ENCODE peak calls at places on chromosomes 16 and 17, in seven cellular contexts. S is HAP-1, I is left ventricle myocardium inferior, U is heart left ventricle, B is mammary epithelial cell, J is psoas muscle, F is body of pancreas. A is an unnamed sample.

GRCh38 chr17:69870091-69870530 is 204.9 kb upstream of the KCNJ16 start:
- DNase-seq in U (no peak), B (peak; percentile 83), J (no peak), S (no peak), F (no peak), I (no peak), A (no peak)

GRCh38 chr16:87304951-87305350 is 12.2 kb downstream of the C16orf95 start:
- DNase-seq in I (no peak), J (no peak), S (no peak), B (no peak), U (no peak), F (no peak), A (no peak)

GRCh38 chr17:2266045-2266864 is 37.3 kb downstream of the SMG6 start:
- DNase-seq in I (no peak), F (peak; percentile 49), J (no peak), U (no peak), S (no peak), B (no peak), A (peak; percentile 72)

GRCh38 chr17:73782231-73782630 is 138.0 kb upstream of the SDK2 start:
- DNase-seq in J (no peak), S (no peak), B (no peak), F (no peak), U (no peak), I (no peak), A (no peak)

GRCh38 chr16:72602499-72602898 is 430.5 kb upstream of the PMFBP1 start:
- DNase-seq in F (no peak), I (no peak), B (no peak), J (no peak), U (no peak), S (peak; percentile 72), A (no peak)

GRCh38 chr17:17712268-17712924 is 31.1 kb downstream of the RAI1 start:
- DNase-seq in S (no peak), J (no peak), I (no peak), U (no peak), F (no peak), B (peak; percentile 58), A (no peak)

GRCh38 chr17:80227666-80228065 is 7.4 kb downstream of the SLC26A11 start:
- DNase-seq in J (peak; percentile 48), U (no peak), B (no peak), F (no peak), S (no peak), I (no peak), A (no peak)

GRCh38 chr16:84829168-84829965 is 9.6 kb downstream of the CRISPLD2 start:
- DNase-seq in S (no peak), J (peak; percentile 54), I (no peak), B (no peak), U (no peak), F (peak; percentile 21), A (no peak)

GRCh38 chr17:45063198-45063597 is 2.1 kb downstream of the NMT1 start:
- DNase-seq in U (no peak), F (no peak), B (no peak), S (no peak), I (no peak), J (no peak), A (peak; percentile 54)

GRCh38 chr17:77264617-77265230 is 124.0 kb downstream of the SEC14L1 start:
- DNase-seq in I (no peak), U (no peak), F (no peak), S (no peak), J (no peak), B (no peak), A (no peak)

GRCh38 chr17:9833922-9834321 is 8.2 kb downstream of the GLP2R start:
- DNase-seq in J (no peak), S (no peak), F (no peak), I (no peak), B (no peak), U (no peak), A (no peak)

GRCh38 chr17:64146418-64147109 is 16.6 kb upstream of the ERN1 start:
- DNase-seq in I (peak; percentile 60), J (peak; percentile 85), S (no peak), B (peak; percentile 80), F (peak; percentile 70), U (peak; percentile 74), A (peak; percentile 46)

GRCh38 chr17:9959377-9959981 is 54.4 kb upstream of the RCVRN start:
- DNase-seq in S (no peak), I (no peak), U (no peak), B (peak; percentile 12), F (no peak), J (no peak), A (no peak)

GRCh38 chr17:13557077-13557476 is 44.7 kb downstream of the HS3ST3A1 start:
- DNase-seq in J (no peak), S (no peak), I (no peak), B (peak; percentile 36), U (no peak), F (no peak), A (no peak)

GRCh38 chr17:50537721-50538548 is 5.4 kb downstream of the EPN3 start:
- DNase-seq in J (no peak), S (no peak), F (no peak), B (no peak), U (no peak), I (no peak), A (no peak)

GRCh38 chr16:46612121-46612520 is 9.1 kb downstream of the SHCBP1 start:
- DNase-seq in S (no peak), I (no peak), F (no peak), J (no peak), U (no peak), B (no peak), A (no peak)

GRCh38 chr17:59757881-59758385 is 50.5 kb downstream of the VMP1 start:
- DNase-seq in U (no peak), B (no peak), F (no peak), J (no peak), I (no peak), S (no peak), A (peak; percentile 21)

GRCh38 chr16:75087040-75087979 is 29.3 kb downstream of the LDHD start:
- DNase-seq in U (peak; percentile 71), F (no peak), B (peak; percentile 18), S (no peak), J (peak; percentile 71), I (peak; percentile 54), A (peak; percentile 35)

GRCh38 chr16:48110982-48111381 is 44.8 kb downstream of the ABCC12 start:
- DNase-seq in J (no peak), F (no peak), B (no peak), S (no peak), U (no peak), I (no peak), A (no peak)

GRCh38 chr16:79469999-79470398 is 130.5 kb downstream of the MAF start:
- DNase-seq in J (no peak), S (no peak), B (no peak), I (peak; percentile 25), U (peak; percentile 40), F (peak; percentile 48), A (no peak)

GRCh38 chr17:76196675-76197074 is 43.6 kb downstream of the RNF157 start:
- DNase-seq in J (peak; percentile 95), B (no peak), S (no peak), I (peak; percentile 83), F (peak; percentile 57), U (peak; percentile 77), A (no peak)

GRCh38 chr17:83057793-83058477 is 21.5 kb upstream of the METRNL start:
- DNase-seq in S (no peak), I (peak; percentile 81), U (peak; percentile 89), B (no peak), F (no peak), J (peak; percentile 79), A (no peak)

GRCh38 chr17:3961564-3962047 is 2.6 kb downstream of the ATP2A3 start:
- DNase-seq in B (no peak), U (no peak), J (no peak), I (no peak), F (no peak), S (no peak), A (no peak)

GRCh38 chr17:78990349-78991016 is 10.8 kb upstream of the LGALS3BP start:
- DNase-seq in J (peak; percentile 59), U (peak; percentile 36), B (no peak), I (peak; percentile 27), S (no peak), F (no peak), A (no peak)

GRCh38 chr17:78409191-78409621 is 30.8 kb downstream of the PGS1 start:
- DNase-seq in U (no peak), J (no peak), F (peak; percentile 85), B (no peak), S (no peak), I (no peak), A (peak; percentile 99)

GRCh38 chr16:65667013-65667578 is 545.2 kb upstream of the CDH11 start:
- DNase-seq in S (no peak), F (no peak), U (no peak), B (no peak), I (no peak), J (no peak), A (no peak)

GRCh38 chr16:70706948-70707465 is 21.2 kb upstream of the MTSS2 start:
- DNase-seq in J (no peak), S (no peak), B (peak; percentile 81), I (no peak), U (no peak), F (no peak), A (no peak)

GRCh38 chr17:81249233-81250040 is 10.3 kb downstream of the NDUFAF8 start:
- DNase-seq in S (no peak), U (peak; percentile 13), J (peak; percentile 49), B (peak; percentile 31), I (no peak), F (no peak), A (no peak)
- H3K4me1 ChIP-seq in S (no peaks in the 10 kb centered on the region), U (peaks cover 4% of the 10 kb centered on the region), J (peaks cover under 1% of the 10 kb centered on the region), B (no peaks in the 10 kb centered on the region), I (peaks cover 26% of the 10 kb centered on the region), F (no peaks in the 10 kb centered on the region), A (peaks cover 5% of the 10 kb centered on the region)

GRCh38 chr16:15640966-15641365 is 2.0 kb downstream of the MARF1 start:
- DNase-seq in I (no peak), S (no peak), F (no peak), J (no peak), B (no peak), U (no peak), A (no peak)
- H3K4me3 ChIP-seq in I (no peak overlapping the region), S (no peak overlapping the region), F (no peak overlapping the region), J (peak overlapping the region; percentile 87), B (peak overlapping the region; percentile 91), U (no peak overlapping the region), A (no peak overlapping the region)

DNA sequence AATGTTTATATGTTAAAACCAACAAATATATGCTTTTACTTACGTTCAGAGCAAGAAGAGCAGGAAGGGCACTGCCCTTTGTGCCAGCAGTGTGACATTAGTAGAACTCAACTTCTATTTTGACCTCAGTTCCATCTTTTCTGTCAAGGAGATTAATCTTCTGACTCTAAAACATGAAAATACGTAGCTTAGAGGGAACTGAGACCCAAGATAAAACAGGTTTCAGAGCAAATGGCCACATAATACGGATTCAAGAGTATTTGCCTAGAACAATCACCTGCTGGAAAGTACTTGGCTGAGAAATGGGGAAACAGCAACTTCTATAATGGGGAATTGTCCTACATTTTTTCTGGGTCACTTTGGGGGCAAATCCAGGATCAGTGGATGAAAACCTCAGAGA is 22.2 kb downstream of the MYL4 start:
- DNase-seq in F (no peak), B (no peak), I (no peak), U (no peak), J (no peak), S (no peak), A (no peak)
- H3K4me1 ChIP-seq in F (peaks cover 6% of the 10 kb centered on the region), B (peaks cover 10% of the 10 kb centered on the region), I (peaks cover 17% of the 10 kb centered on the region), U (peaks cover 8% of the 10 kb centered on the region), J (peaks cover under 1% of the 10 kb centered on the region), S (peaks cover 5% of the 10 kb centered on the region), A (no peaks in the 10 kb centered on the region)

DNA sequence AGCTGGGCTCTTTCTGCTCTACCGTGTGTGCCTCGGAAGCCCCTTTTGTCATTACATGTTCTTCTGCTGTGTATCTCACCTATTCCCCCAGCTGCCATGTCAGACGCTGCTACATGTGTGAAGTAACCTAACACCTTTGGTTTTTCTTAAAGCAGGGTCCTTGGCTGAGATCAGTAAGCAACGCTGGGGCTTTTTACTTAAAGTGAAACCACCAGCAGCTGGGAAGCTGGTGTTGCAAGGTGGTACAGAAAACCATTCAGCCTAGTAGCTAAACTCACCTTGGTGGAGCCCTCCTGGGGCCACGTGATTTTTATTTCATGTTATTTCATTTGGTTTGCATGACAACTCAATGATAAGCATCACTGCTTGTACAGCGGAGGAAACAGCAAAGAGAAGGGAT is 62.6 kb downstream of the PLCG2 start:
- DNase-seq in J (no peak), I (no peak), F (no peak), B (no peak), U (no peak), S (no peak), A (no peak)
- H3K4me3 ChIP-seq in J (no peak overlapping the region), I (no peak overlapping the region), F (no peak overlapping the region), B (no peak overlapping the region), U (no peak overlapping the region), S (no peak overlapping the region), A (no peak overlapping the region)